ENCODE peak calls at places on chromosome 5, in four cellular contexts. A, D, T and E are unnamed samples.

GRCh38 chr5:98570010-98570409 is 203.5 kb upstream of the RGMB start:
- DNase-seq in A (no peak), D (no peak), T (no peak), E (no peak)

GRCh38 chr5:132459031-132459982 is 31.3 kb downstream of the IRF1 start:
- DNase-seq in T (no peak), A (no peak), D (no peak), E (no peak)

GRCh38 chr5:172740483-172741205 is 30.4 kb downstream of the DUSP1 start:
- DNase-seq in D (no peak), A (no peak), T (peak; percentile 46), E (no peak)

GRCh38 chr5:1002836-1003235 is 5.8 kb upstream of the NKD2 start:
- DNase-seq in D (no peak), A (no peak), T (no peak), E (no peak)

GRCh38 chr5:132751444-132751843 is 4.2 kb downstream of the CCNI2 start:
- DNase-seq in T (no peak), D (no peak), A (no peak), E (no peak)

GRCh38 chr5:60510049-60510448 is 189.9 kb downstream of the DEPDC1B start:
- DNase-seq in D (no peak), A (no peak), T (no peak), E (no peak)

GRCh38 chr5:38724301-38725030 is 121.3 kb upstream of the OSMR start:
- DNase-seq in D (no peak), T (no peak), A (no peak), E (no peak)

GRCh38 chr5:16933337-16933736 is 2.8 kb downstream of the MYO10 start:
- DNase-seq in T (no peak), A (no peak), D (no peak), E (no peak)

GRCh38 chr5:151896041-151896691 is 28.5 kb downstream of the GLRA1 start:
- DNase-seq in D (no peak), T (peak; percentile 58), A (no peak), E (no peak)